ENCODE peak calls at places on chromosomes 11 and 22, in six cellular contexts. I, O, Y, X, R and Q are unnamed samples.

GRCh38 chr11:69000831-69001245 is 12.2 kb downstream of the MRGPRF start:
- DNase-seq in I (no peak), O (no peak), Y (no peak), X (peak; percentile 51), R (no peak), Q (peak; percentile 85)

GRCh38 chr11:23134627-23135026 is 274.4 kb upstream of the CCDC179 start:
- DNase-seq in I (no peak), O (no peak), Y (no peak), X (no peak), R (no peak), Q (no peak)

GRCh38 chr22:46064966-46065666 is 85.2 kb upstream of the PPARA start:
- DNase-seq in I (no peak), O (no peak), Y (no peak), X (peak; percentile 15), R (no peak), Q (no peak)

GRCh38 chr22:21568207-21569075 is 927 bp downstream of the UBE2L3 start:
- DNase-seq in I (peak; percentile 45), O (peak; percentile 31), Y (no peak), X (no peak), R (peak; percentile 37), Q (no peak)

GRCh38 chr11:64331569-64332371 is 8.2 kb upstream of the CCDC88B start:
- DNase-seq in I (peak; percentile 96), O (peak; percentile 61), Y (peak; percentile 43), X (peak; percentile 82), R (peak; percentile 49), Q (peak; percentile 97)

GRCh38 chr11:101407324-101407723 is 176.5 kb downstream of the TRPC6 start:
- DNase-seq in I (no peak), O (no peak), Y (no peak), X (no peak), R (no peak), Q (peak; percentile 29)

GRCh38 chr11:134521452-134522289 is 109.6 kb upstream of the B3GAT1 start:
- DNase-seq in I (no peak), O (no peak), Y (no peak), X (no peak), R (no peak), Q (no peak)

GRCh38 chr11:14593671-14594070 is 49.9 kb upstream of the PDE3B start:
- DNase-seq in I (no peak), O (no peak), Y (no peak), X (peak; percentile 70), R (no peak), Q (no peak)

GRCh38 chr22:46028069-46028991 is 51.4 kb upstream of the WNT7B start:
- DNase-seq in I (no peak), O (no peak), Y (no peak), X (no peak), R (no peak), Q (no peak)

GRCh38 chr11:68447015-68447801 is 13.3 kb upstream of the PPP6R3 start:
- DNase-seq in I (peak; percentile 83), O (peak; percentile 77), Y (peak; percentile 61), X (peak; percentile 90), R (peak; percentile 87), Q (peak; percentile 50)

GRCh38 chr11:102762414-102762813 is 18.0 kb downstream of the MMP10 start:
- DNase-seq in I (no peak), O (no peak), Y (no peak), X (no peak), R (no peak), Q (peak; percentile 79)

GRCh38 chr22:26517429-26517828 is 5.2 kb upstream of the TFIP11 start:
- DNase-seq in I (no peak), O (no peak), Y (no peak), X (no peak), R (no peak), Q (no peak)

GRCh38 chr22:23077627-23078461 is 7.5 kb downstream of the GNAZ start:
- DNase-seq in I (no peak), O (no peak), Y (no peak), X (no peak), R (no peak), Q (no peak)

GRCh38 chr11:116224154-116224888 is 548.5 kb downstream of the BUD13 start:
- DNase-seq in I (peak; percentile 79), O (peak; percentile 25), Y (no peak), X (peak; percentile 65), R (peak; percentile 75), Q (no peak)

GRCh38 chr11:108713076-108713790 is 48.4 kb downstream of the DDX10 start:
- DNase-seq in I (no peak), O (no peak), Y (no peak), X (no peak), R (no peak), Q (peak; percentile 60)

GRCh38 chr11:65112551-65113360 is 1.1 kb downstream of the TM7SF2 start:
- DNase-seq in I (peak; percentile 79), O (peak; percentile 79), Y (peak; percentile 58), X (peak; percentile 78), R (peak; percentile 65), Q (peak; percentile 51)